ENCODE peak calls at places on chromosomes 13 and 19, in four cellular contexts. One of them, this sample, is unnamed.

GRCh38 chr19:2638417-2638940 is 64.0 kb downstream of the GNG7 start:
- DNase-seq in activated CD8-positive, alpha-beta memory T cell treated with anti-CD3 and anti-CD28 coated beads for 4 hours: no peak
- DNase-seq in H9: no peak
- DNase-seq in activated CD4-positive, alpha-beta T cell treated with anti-CD3 and anti-CD28 coated beads for 36 hours: no peak
- DNase-seq in this sample: no peak

GRCh38 chr13:19089315-19089714 is 92.3 kb downstream of the TUBA3C start:
- DNase-seq in activated CD4-positive, alpha-beta T cell treated with anti-CD3 and anti-CD28 coated beads for 36 hours: peak
- DNase-seq in H9: no peak
- DNase-seq in activated CD8-positive, alpha-beta memory T cell treated with anti-CD3 and anti-CD28 coated beads for 4 hours: no peak
- DNase-seq in this sample: no peak

GRCh38 chr19:28940751-28941500 is 272.0 kb downstream of the UQCRFS1 start:
- DNase-seq in H9: no peak
- DNase-seq in activated CD4-positive, alpha-beta T cell treated with anti-CD3 and anti-CD28 coated beads for 36 hours: no peak
- DNase-seq in activated CD8-positive, alpha-beta memory T cell treated with anti-CD3 and anti-CD28 coated beads for 4 hours: no peak
- DNase-seq in this sample: no peak

GRCh38 chr13:99161512-99161911 is 39.1 kb upstream of the UBAC2 start:
- DNase-seq in activated CD4-positive, alpha-beta T cell treated with anti-CD3 and anti-CD28 coated beads for 36 hours: no peak
- DNase-seq in activated CD8-positive, alpha-beta memory T cell treated with anti-CD3 and anti-CD28 coated beads for 4 hours: no peak
- DNase-seq in H9: no peak
- DNase-seq in this sample: no peak

GRCh38 chr19:44777715-44778347 is at the start of gene CBLC:
- DNase-seq in H9: peak
- DNase-seq in activated CD8-positive, alpha-beta memory T cell treated with anti-CD3 and anti-CD28 coated beads for 4 hours: no peak
- DNase-seq in activated CD4-positive, alpha-beta T cell treated with anti-CD3 and anti-CD28 coated beads for 36 hours: no peak
- DNase-seq in this sample: no peak

GRCh38 chr13:52428295-52428694 is 22.1 kb downstream of the VPS36 start:
- DNase-seq in H9: no peak
- DNase-seq in activated CD4-positive, alpha-beta T cell treated with anti-CD3 and anti-CD28 coated beads for 36 hours: no peak
- DNase-seq in activated CD8-positive, alpha-beta memory T cell treated with anti-CD3 and anti-CD28 coated beads for 4 hours: no peak
- DNase-seq in this sample: no peak

GRCh38 chr19:45154064-45154827 is 6.5 kb downstream of the NKPD1 start:
- DNase-seq in H9: no peak
- DNase-seq in activated CD4-positive, alpha-beta T cell treated with anti-CD3 and anti-CD28 coated beads for 36 hours: peak
- DNase-seq in activated CD8-positive, alpha-beta memory T cell treated with anti-CD3 and anti-CD28 coated beads for 4 hours: no peak
- DNase-seq in this sample: no peak

GRCh38 chr19:6271251-6271650 is 8.5 kb downstream of the MLLT1 start:
- DNase-seq in activated CD8-positive, alpha-beta memory T cell treated with anti-CD3 and anti-CD28 coated beads for 4 hours: no peak
- DNase-seq in activated CD4-positive, alpha-beta T cell treated with anti-CD3 and anti-CD28 coated beads for 36 hours: no peak
- DNase-seq in H9: peak
- DNase-seq in this sample: no peak

GRCh38 chr19:41144403-41144802 is 30.2 kb downstream of the CYP2F1 start:
- DNase-seq in activated CD8-positive, alpha-beta memory T cell treated with anti-CD3 and anti-CD28 coated beads for 4 hours: peak
- DNase-seq in H9: peak
- DNase-seq in activated CD4-positive, alpha-beta T cell treated with anti-CD3 and anti-CD28 coated beads for 36 hours: peak
- DNase-seq in this sample: peak

GRCh38 chr19:28705008-28705407 is 507.9 kb downstream of the UQCRFS1 start:
- DNase-seq in activated CD8-positive, alpha-beta memory T cell treated with anti-CD3 and anti-CD28 coated beads for 4 hours: no peak
- DNase-seq in H9: no peak
- DNase-seq in activated CD4-positive, alpha-beta T cell treated with anti-CD3 and anti-CD28 coated beads for 36 hours: no peak
- DNase-seq in this sample: no peak

GRCh38 chr13:25686831-25687495 is 315.2 kb downstream of the ATP8A2 start:
- DNase-seq in activated CD8-positive, alpha-beta memory T cell treated with anti-CD3 and anti-CD28 coated beads for 4 hours: no peak
- DNase-seq in activated CD4-positive, alpha-beta T cell treated with anti-CD3 and anti-CD28 coated beads for 36 hours: no peak
- DNase-seq in H9: no peak
- DNase-seq in this sample: no peak

GRCh38 chr19:50568321-50569022 is at the start of gene LRRC4B:
- DNase-seq in H9: peak
- DNase-seq in activated CD4-positive, alpha-beta T cell treated with anti-CD3 and anti-CD28 coated beads for 36 hours: no peak
- DNase-seq in activated CD8-positive, alpha-beta memory T cell treated with anti-CD3 and anti-CD28 coated beads for 4 hours: no peak
- DNase-seq in this sample: no peak

GRCh38 chr13:31436478-31436877 is 236.7 kb downstream of the B3GLCT start:
- DNase-seq in activated CD8-positive, alpha-beta memory T cell treated with anti-CD3 and anti-CD28 coated beads for 4 hours: no peak
- DNase-seq in H9: no peak
- DNase-seq in activated CD4-positive, alpha-beta T cell treated with anti-CD3 and anti-CD28 coated beads for 36 hours: no peak
- DNase-seq in this sample: no peak

GRCh38 chr19:44623080-44623479 is 9.7 kb downstream of the IGSF23 start:
- DNase-seq in activated CD4-positive, alpha-beta T cell treated with anti-CD3 and anti-CD28 coated beads for 36 hours: no peak
- DNase-seq in activated CD8-positive, alpha-beta memory T cell treated with anti-CD3 and anti-CD28 coated beads for 4 hours: no peak
- DNase-seq in H9: no peak
- DNase-seq in this sample: no peak

GRCh38 chr13:99124695-99125334 is 75.8 kb upstream of the UBAC2 start:
- DNase-seq in H9: no peak
- DNase-seq in activated CD4-positive, alpha-beta T cell treated with anti-CD3 and anti-CD28 coated beads for 36 hours: peak
- DNase-seq in activated CD8-positive, alpha-beta memory T cell treated with anti-CD3 and anti-CD28 coated beads for 4 hours: no peak
- DNase-seq in this sample: no peak

GRCh38 chr13:60226507-60226906 is 62.8 kb upstream of the DIAPH3 start:
- DNase-seq in H9: peak
- DNase-seq in activated CD8-positive, alpha-beta memory T cell treated with anti-CD3 and anti-CD28 coated beads for 4 hours: no peak
- DNase-seq in activated CD4-positive, alpha-beta T cell treated with anti-CD3 and anti-CD28 coated beads for 36 hours: peak
- DNase-seq in this sample: no peak

This sample was measured in central memory CD8-positive, alpha-beta T cell.